ENCODE peak calls at places on chromosomes 3 and 15, in nine cellular contexts. A is T-helper 9 cell, J is amniotic epithelial cell, C is ascending aorta, Q is gastrocnemius medialis, B is occipital lobe, N is EL, Z is tibial nerve, H is GM23248. V is an unnamed sample.

GRCh38 chr3:71585891-71586809 is 2.6 kb upstream of the FOXP1 start:
- DNase-seq in Q (no peak), N (peak; percentile 55), J (peak; percentile 51), B (no peak), C (no peak), H (peak; percentile 60), Z (no peak), A (no peak), V (no peak)

GRCh38 chr3:52481819-52482521 is 13.2 kb upstream of the STAB1 start:
- DNase-seq in H (peak; percentile 43), B (no peak), N (no peak), C (no peak), A (peak; percentile 24), J (peak; percentile 43), Z (no peak), Q (no peak), V (peak; percentile 51)

GRCh38 chr15:70754862-70755261 is 8.5 kb downstream of the UACA start:
- DNase-seq in Q (no peak), J (no peak), B (no peak), N (no peak), A (no peak), Z (no peak), H (no peak), C (no peak), V (peak; percentile 32)

GRCh38 chr3:15309662-15310335 is 22.6 kb downstream of the SH3BP5 start:
- DNase-seq in Z (no peak), J (no peak), A (no peak), Q (no peak), N (no peak), H (peak; percentile 33), C (no peak), B (peak; percentile 29), V (peak; percentile 78)

GRCh38 chr3:129433565-129433964 is 5.1 kb upstream of the EFCAB12 start:
- DNase-seq in J (no peak), C (no peak), Z (no peak), N (no peak), Q (no peak), H (no peak), B (no peak), A (no peak), V (no peak)

GRCh38 chr3:112550859-112551258 is 10.9 kb downstream of the ATG3 start:
- DNase-seq in B (no peak), C (no peak), N (no peak), A (no peak), J (no peak), H (peak; percentile 5), Z (no peak), Q (no peak), V (no peak)

GRCh38 chr3:57934373-57934772 is 73.8 kb upstream of the FLNB start:
- DNase-seq in N (no peak), Z (no peak), Q (no peak), A (no peak), B (no peak), J (no peak), C (peak; percentile 33), H (no peak), V (no peak)

GRCh38 chr3:58049143-58049785 is 41.0 kb downstream of the FLNB start:
- DNase-seq in N (peak; percentile 99), C (peak; percentile 76), B (no peak), Z (no peak), Q (no peak), A (no peak), J (peak; percentile 92), H (peak; percentile 84), V (peak; percentile 94)

GRCh38 chr3:32910954-32911353 is 40.5 kb upstream of the CCR4 start:
- DNase-seq in Z (no peak), N (peak; percentile 18), C (no peak), B (no peak), Q (no peak), J (peak; percentile 5), A (no peak), H (peak; percentile 55), V (no peak)

GRCh38 chr3:165643433-165643824 is 193.8 kb downstream of the BCHE start:
- DNase-seq in J (peak; percentile 85), A (no peak), Z (no peak), H (peak; percentile 45), Q (no peak), B (no peak), N (peak; percentile 75), C (no peak), V (no peak)

GRCh38 chr3:5238545-5238944 is 51.0 kb downstream of the EDEM1 start:
- DNase-seq in C (no peak), J (no peak), B (no peak), Z (no peak), H (no peak), A (no peak), Q (no peak), N (no peak), V (no peak)

GRCh38 chr15:90708516-90708915 is 8.6 kb upstream of the BLM start:
- DNase-seq in C (no peak), J (no peak), A (no peak), Z (no peak), H (no peak), N (no peak), B (no peak), Q (no peak), V (no peak)

GRCh38 chr3:150610785-150611184 is 7.7 kb downstream of the SELENOT start:
- DNase-seq in J (peak; percentile 46), N (no peak), C (no peak), Z (no peak), B (no peak), Q (no peak), A (no peak), H (peak; percentile 22), V (no peak)

GRCh38 chr15:90873488-90873997 is 5.2 kb downstream of the FURIN start:
- DNase-seq in C (no peak), J (no peak), Z (no peak), H (no peak), B (no peak), A (no peak), N (no peak), Q (no peak), V (no peak)

GRCh38 chr3:45841380-45841700 is 579 bp downstream of the LZTFL1 start:
- DNase-seq in J (no peak), A (no peak), B (no peak), Z (no peak), C (no peak), N (peak; percentile 16), H (peak; percentile 68), Q (no peak), V (peak; percentile 9)

GRCh38 chr3:42936157-42936981 is 30.4 kb downstream of the ZNF662 start:
- DNase-seq in J (peak; percentile 72), Q (no peak), N (peak; percentile 21), B (peak; percentile 24), A (no peak), C (peak; percentile 75), H (peak; percentile 73), Z (no peak), V (no peak)

GRCh38 chr15:95025924-95026728 is 794.8 kb downstream of the MCTP2 start:
- DNase-seq in N (peak; percentile 70), A (no peak), Z (peak; percentile 59), Q (no peak), C (no peak), H (peak; percentile 76), B (no peak), J (peak; percentile 58), V (peak; percentile 45)

GRCh38 chr3:38311474-38311873 is 29.4 kb downstream of the SLC22A14 start:
- DNase-seq in J (no peak), C (no peak), Z (no peak), A (no peak), B (no peak), H (no peak), Q (no peak), N (no peak), V (no peak)

GRCh38 chr15:42332331-42332730 is 27.0 kb upstream of the CAPN3 start:
- DNase-seq in N (peak; percentile 36), B (no peak), Z (no peak), C (no peak), H (peak; percentile 73), A (no peak), J (peak; percentile 80), Q (no peak), V (no peak)

GRCh38 chr15:100900136-100900894 is 18.8 kb upstream of the LRRK1 start:
- DNase-seq in Q (no peak), J (no peak), C (peak; percentile 35), H (no peak), Z (no peak), A (no peak), N (no peak), B (no peak), V (no peak)

GRCh38 chr15:46304320-46304719 is 669.5 kb downstream of the SQOR start:
- DNase-seq in C (no peak), J (peak; percentile 14), A (no peak), B (no peak), Q (no peak), H (peak; percentile 10), N (no peak), Z (no peak), V (no peak)

GRCh38 chr15:100759116-100759515 is 120.5 kb upstream of the ALDH1A3 start:
- DNase-seq in Z (no peak), J (peak; percentile 87), Q (no peak), N (peak; percentile 52), B (no peak), A (no peak), H (peak; percentile 86), C (no peak), V (no peak)

GRCh38 chr3:39671600-39671999 is 137.8 kb upstream of the MYRIP start:
- DNase-seq in N (no peak), J (peak; percentile 86), Q (no peak), Z (no peak), C (no peak), H (no peak), A (no peak), B (no peak), V (no peak)

GRCh38 chr3:57587946-57588345 is 9.2 kb downstream of the ARF4 start:
- DNase-seq in Q (no peak), C (no peak), B (no peak), H (no peak), J (peak; percentile 26), Z (no peak), A (no peak), N (no peak), V (no peak)

GRCh38 chr15:66399276-66399675 is 12.6 kb downstream of the MAP2K1 start:
- DNase-seq in J (no peak), A (no peak), B (no peak), H (no peak), N (no peak), Q (no peak), Z (no peak), C (no peak), V (no peak)

GRCh38 chr15:34890424-34890823 is 79.1 kb downstream of the AQR start:
- DNase-seq in Q (no peak), H (peak; percentile 22), B (no peak), C (no peak), J (no peak), A (no peak), Z (no peak), N (peak; percentile 18), V (no peak)

GRCh38 chr3:108293858-108294257 is 2.5 kb upstream of the HHLA2 start:
- DNase-seq in H (no peak), J (no peak), N (no peak), Z (no peak), B (no peak), C (no peak), Q (no peak), A (no peak), V (no peak)

GRCh38 chr3:14206548-14207177 is 28.0 kb downstream of the LSM3 start:
- DNase-seq in B (no peak), Q (no peak), C (no peak), Z (no peak), A (no peak), H (no peak), J (peak; percentile 28), N (no peak), V (no peak)

GRCh38 chr3:129183569-129184395 is at the start of gene CNBP:
- DNase-seq in Q (peak; percentile 92), B (peak; percentile 91), N (peak; percentile 94), Z (peak; percentile 90), C (peak; percentile 96), J (peak; percentile 91), A (peak; percentile 86), H (peak; percentile 99), V (peak; percentile 95)

GRCh38 chr3:66428733-66429132 is 72.1 kb downstream of the LRIG1 start:
- DNase-seq in B (peak; percentile 66), C (peak; percentile 80), A (no peak), Q (peak; percentile 93), Z (peak; percentile 63), N (peak; percentile 98), J (peak; percentile 92), H (peak; percentile 96), V (peak; percentile 99)

GRCh38 chr3:4776980-4777581 is 202.2 kb upstream of the BHLHE40 start:
- DNase-seq in A (no peak), C (no peak), Q (no peak), N (no peak), J (peak; percentile 27), H (peak; percentile 38), Z (no peak), B (no peak), V (peak; percentile 26)